ENCODE peak calls at places on chromosomes 3 and 15, in five cellular contexts. One of them, this sample, is unnamed.

GRCh38 chr15:62888628-62889027 is 153.9 kb upstream of the TPM1 start:
- DNase-seq in brain microvascular endothelial cell: no peak
- DNase-seq in epithelial cell of esophagus: peak; percentile 62
- DNase-seq in natural killer cell: no peak
- DNase-seq in tibial artery: no peak
- DNase-seq in this sample: no peak

GRCh38 chr3:72601049-72601448 is 247.2 kb downstream of the SHQ1 start:
- DNase-seq in tibial artery: no peak
- DNase-seq in brain microvascular endothelial cell: no peak
- DNase-seq in epithelial cell of esophagus: no peak
- DNase-seq in natural killer cell: no peak
- DNase-seq in this sample: no peak

GRCh38 chr3:127762077-127762786 is 60.1 kb downstream of the MGLL start:
- DNase-seq in brain microvascular endothelial cell: no peak
- DNase-seq in tibial artery: peak; percentile 91
- DNase-seq in epithelial cell of esophagus: no peak
- DNase-seq in natural killer cell: no peak
- DNase-seq in this sample: no peak

GRCh38 chr3:73707772-73708171 is 83.0 kb upstream of the PDZRN3 start:
- DNase-seq in epithelial cell of esophagus: no peak
- DNase-seq in brain microvascular endothelial cell: no peak
- DNase-seq in tibial artery: no peak
- DNase-seq in natural killer cell: no peak
- DNase-seq in this sample: no peak

GRCh38 chr3:76949462-76949861 is 90.4 kb upstream of the ROBO2 start:
- DNase-seq in brain microvascular endothelial cell: no peak
- DNase-seq in tibial artery: no peak
- DNase-seq in natural killer cell: no peak
- DNase-seq in epithelial cell of esophagus: no peak
- DNase-seq in this sample: no peak

GRCh38 chr15:85706779-85707518 is 87.8 kb downstream of the KLHL25 start:
- DNase-seq in natural killer cell: peak; percentile 35
- DNase-seq in brain microvascular endothelial cell: peak; percentile 69
- DNase-seq in tibial artery: no peak
- DNase-seq in epithelial cell of esophagus: no peak
- DNase-seq in this sample: no peak

GRCh38 chr3:168828014-168828413 is 732.3 kb upstream of the GOLIM4 start:
- DNase-seq in brain microvascular endothelial cell: no peak
- DNase-seq in tibial artery: no peak
- DNase-seq in natural killer cell: no peak
- DNase-seq in epithelial cell of esophagus: no peak
- DNase-seq in this sample: no peak

GRCh38 chr15:78133801-78134200 is 2.6 kb upstream of the CIB2 start:
- DNase-seq in natural killer cell: no peak
- DNase-seq in epithelial cell of esophagus: peak; percentile 97
- DNase-seq in tibial artery: no peak
- DNase-seq in brain microvascular endothelial cell: no peak
- DNase-seq in this sample: peak; percentile 71

GRCh38 chr3:121975702-121976302 is 46.2 kb downstream of the ILDR1 start:
- DNase-seq in brain microvascular endothelial cell: no peak
- DNase-seq in natural killer cell: no peak
- DNase-seq in epithelial cell of esophagus: peak; percentile 15
- DNase-seq in tibial artery: no peak
- DNase-seq in this sample: no peak

GRCh38 chr3:114242947-114243346 is 5.6 kb upstream of the ZNF80 start:
- DNase-seq in brain microvascular endothelial cell: no peak
- DNase-seq in natural killer cell: no peak
- DNase-seq in epithelial cell of esophagus: no peak
- DNase-seq in tibial artery: no peak
- DNase-seq in this sample: no peak

GRCh38 chr15:101031203-101031602 is 112.0 kb downstream of the LRRK1 start:
- DNase-seq in natural killer cell: no peak
- DNase-seq in epithelial cell of esophagus: peak; percentile 71
- DNase-seq in tibial artery: peak; percentile 28
- DNase-seq in brain microvascular endothelial cell: no peak
- DNase-seq in this sample: no peak

GRCh38 chr15:75107509-75107904 is 84.1 kb downstream of the PPCDC start:
- DNase-seq in epithelial cell of esophagus: no peak
- DNase-seq in natural killer cell: no peak
- DNase-seq in tibial artery: no peak
- DNase-seq in brain microvascular endothelial cell: no peak
- DNase-seq in this sample: no peak

GRCh38 chr15:69782809-69783208 is 314.9 kb downstream of the TLE3 start:
- DNase-seq in brain microvascular endothelial cell: no peak
- DNase-seq in epithelial cell of esophagus: no peak
- DNase-seq in natural killer cell: no peak
- DNase-seq in tibial artery: no peak
- DNase-seq in this sample: no peak

GRCh38 chr15:76576526-76577279 is 240.1 kb downstream of the ISL2 start:
- DNase-seq in tibial artery: peak; percentile 90
- DNase-seq in brain microvascular endothelial cell: peak; percentile 44
- DNase-seq in epithelial cell of esophagus: peak; percentile 19
- DNase-seq in natural killer cell: no peak
- DNase-seq in this sample: peak; percentile 23

GRCh38 chr15:60674704-60675405 is 195.9 kb upstream of the ICE2 start:
- DNase-seq in natural killer cell: no peak
- DNase-seq in epithelial cell of esophagus: no peak
- DNase-seq in tibial artery: no peak
- DNase-seq in brain microvascular endothelial cell: no peak
- DNase-seq in this sample: no peak

GRCh38 chr15:60673156-60673555 is 194.2 kb upstream of the ICE2 start:
- DNase-seq in natural killer cell: no peak
- DNase-seq in brain microvascular endothelial cell: no peak
- DNase-seq in epithelial cell of esophagus: no peak
- DNase-seq in tibial artery: no peak
- DNase-seq in this sample: no peak

GRCh38 chr15:60673918-60674558 is 195.1 kb upstream of the ICE2 start:
- DNase-seq in brain microvascular endothelial cell: peak; percentile 97
- DNase-seq in tibial artery: peak; percentile 73
- DNase-seq in epithelial cell of esophagus: peak; percentile 85
- DNase-seq in natural killer cell: no peak
- DNase-seq in this sample: peak; percentile 77

GRCh38 chr15:60669351-60669750 is 190.4 kb upstream of the ICE2 start:
- DNase-seq in epithelial cell of esophagus: no peak
- DNase-seq in brain microvascular endothelial cell: no peak
- DNase-seq in tibial artery: no peak
- DNase-seq in natural killer cell: no peak
- DNase-seq in this sample: no peak

DNA sequence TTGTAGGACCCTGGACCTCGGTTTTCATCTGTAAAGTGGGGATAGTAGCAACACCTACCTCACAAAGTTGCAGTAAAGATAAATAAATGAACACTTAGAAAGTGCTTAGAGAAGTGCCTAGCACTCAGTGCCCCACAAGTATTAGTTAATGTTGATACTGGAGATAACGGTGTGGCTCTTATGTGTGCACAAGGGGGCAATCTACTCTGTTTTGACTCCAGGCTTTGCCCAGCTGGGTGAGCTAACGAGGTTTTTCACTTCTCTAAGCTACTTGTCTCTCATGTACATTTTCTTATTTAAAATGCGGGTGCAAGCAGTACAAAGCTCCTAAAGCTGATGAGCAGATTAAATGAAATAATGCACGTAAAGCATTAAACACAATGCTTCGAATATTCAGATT is 193.5 kb upstream of the ICE2 start:
- DNase-seq in epithelial cell of esophagus: no peak
- DNase-seq in brain microvascular endothelial cell: no peak
- DNase-seq in tibial artery: no peak
- DNase-seq in natural killer cell: no peak
- DNase-seq in this sample: no peak
- TF ChIP-seq CTCF in epithelial cell of esophagus: no peak
- TF ChIP-seq CTCF in brain microvascular endothelial cell: peak; percentile 20
- TF ChIP-seq CTCF in tibial artery: no peak
- TF ChIP-seq CTCF in natural killer cell: no peak
- TF ChIP-seq CTCF in this sample: no peak

GRCh38 chr3:111070772-111071256 is 802 bp upstream of the NECTIN3 start:
- DNase-seq in tibial artery: peak; percentile 65
- DNase-seq in epithelial cell of esophagus: peak; percentile 62
- DNase-seq in natural killer cell: no peak
- DNase-seq in brain microvascular endothelial cell: peak; percentile 74
- DNase-seq in this sample: no peak

GRCh38 chr3:111072016-111072891 is 638 bp downstream of the NECTIN3 start:
- DNase-seq in tibial artery: peak; percentile 68
- DNase-seq in brain microvascular endothelial cell: peak; percentile 31
- DNase-seq in epithelial cell of esophagus: peak; percentile 42
- DNase-seq in natural killer cell: no peak
- DNase-seq in this sample: peak; percentile 23

GRCh38 chr3:111069974-111070751 is 1.5 kb upstream of the NECTIN3 start:
- DNase-seq in epithelial cell of esophagus: peak; percentile 15
- DNase-seq in natural killer cell: no peak
- DNase-seq in tibial artery: peak; percentile 69
- DNase-seq in brain microvascular endothelial cell: no peak
- DNase-seq in this sample: peak; percentile 18

GRCh38 chr3:111071257-111072015 is at the start of gene NECTIN3:
- DNase-seq in epithelial cell of esophagus: peak; percentile 95
- DNase-seq in natural killer cell: peak; percentile 53
- DNase-seq in tibial artery: peak; percentile 98
- DNase-seq in brain microvascular endothelial cell: peak; percentile 97
- DNase-seq in this sample: peak; percentile 95

GRCh38 chr3:111068574-111068973 is 3.0 kb upstream of the NECTIN3 start:
- DNase-seq in natural killer cell: no peak
- DNase-seq in epithelial cell of esophagus: no peak
- DNase-seq in tibial artery: no peak
- DNase-seq in brain microvascular endothelial cell: no peak
- DNase-seq in this sample: no peak
- TF ChIP-seq CTCF in natural killer cell: no peak
- TF ChIP-seq CTCF in epithelial cell of esophagus: no peak
- TF ChIP-seq CTCF in tibial artery: no peak
- TF ChIP-seq CTCF in brain microvascular endothelial cell: no peak
- TF ChIP-seq CTCF in this sample: no peak

GRCh38 chr3:48432411-48433371 is 2.8 kb upstream of the PLXNB1 start:
- DNase-seq in natural killer cell: no peak
- DNase-seq in brain microvascular endothelial cell: no peak
- DNase-seq in tibial artery: peak; percentile 63
- DNase-seq in epithelial cell of esophagus: peak; percentile 95
- DNase-seq in this sample: no peak
- TF ChIP-seq CTCF in natural killer cell: no peak
- TF ChIP-seq CTCF in brain microvascular endothelial cell: peak; percentile 29
- TF ChIP-seq CTCF in tibial artery: no peak
- TF ChIP-seq CTCF in epithelial cell of esophagus: peak; percentile 39
- TF ChIP-seq CTCF in this sample: no peak

GRCh38 chr3:84772841-84773240 is 185.9 kb upstream of the CADM2 start:
- DNase-seq in natural killer cell: no peak
- DNase-seq in tibial artery: no peak
- DNase-seq in epithelial cell of esophagus: no peak
- DNase-seq in brain microvascular endothelial cell: no peak
- DNase-seq in this sample: no peak
- TF ChIP-seq CTCF in natural killer cell: no peak
- TF ChIP-seq CTCF in tibial artery: no peak
- TF ChIP-seq CTCF in epithelial cell of esophagus: no peak
- TF ChIP-seq CTCF in brain microvascular endothelial cell: peak; percentile 4
- TF ChIP-seq CTCF in this sample: no peak

GRCh38 chr3:120622870-120623718 is 27.0 kb downstream of the NDUFB4 start:
- DNase-seq in epithelial cell of esophagus: peak; percentile 83
- DNase-seq in brain microvascular endothelial cell: peak; percentile 10
- DNase-seq in natural killer cell: no peak
- DNase-seq in tibial artery: no peak
- DNase-seq in this sample: peak; percentile 27
- TF ChIP-seq CTCF in epithelial cell of esophagus: no peak
- TF ChIP-seq CTCF in brain microvascular endothelial cell: peak; percentile 23
- TF ChIP-seq CTCF in natural killer cell: no peak
- TF ChIP-seq CTCF in tibial artery: no peak
- TF ChIP-seq CTCF in this sample: no peak

GRCh38 chr15:23866832-23867231 is 179.7 kb upstream of the NDN start:
- DNase-seq in natural killer cell: no peak
- DNase-seq in epithelial cell of esophagus: no peak
- DNase-seq in brain microvascular endothelial cell: no peak
- DNase-seq in tibial artery: no peak
- DNase-seq in this sample: no peak
- TF ChIP-seq CTCF in natural killer cell: no peak
- TF ChIP-seq CTCF in epithelial cell of esophagus: no peak
- TF ChIP-seq CTCF in brain microvascular endothelial cell: no peak
- TF ChIP-seq CTCF in tibial artery: no peak
- TF ChIP-seq CTCF in this sample: no peak

This sample was measured in Calu3.